ENCODE peak calls at places on chromosomes 12 and 14, in five cellular contexts. One of them, this sample, is unnamed.

GRCh38 chr14:32426596-32427408 is 97.7 kb downstream of the AKAP6 start:
- DNase-seq in GM12891: no peak
- DNase-seq in K562: no peak
- DNase-seq in HepG2: no peak
- DNase-seq in GM12878: no peak
- DNase-seq in this sample: no peak

GRCh38 chr14:92627707-92628215 is 114.2 kb downstream of the RIN3 start:
- DNase-seq in GM12891: no peak
- DNase-seq in K562: no peak
- DNase-seq in HepG2: no peak
- DNase-seq in GM12878: no peak
- DNase-seq in this sample: no peak

GRCh38 chr14:55412686-55413085 is 1.1 kb upstream of the ATG14 start:
- DNase-seq in GM12891: no peak
- DNase-seq in K562: no peak
- DNase-seq in HepG2: no peak
- DNase-seq in GM12878: no peak
- DNase-seq in this sample: no peak

GRCh38 chr12:88952543-88952942 is 372.3 kb upstream of the KITLG start:
- DNase-seq in GM12891: no peak
- DNase-seq in K562: no peak
- DNase-seq in HepG2: peak
- DNase-seq in GM12878: no peak
- DNase-seq in this sample: no peak

GRCh38 chr14:48936352-48936751 is 649.8 kb downstream of the RPS29 start:
- DNase-seq in GM12891: no peak
- DNase-seq in K562: no peak
- DNase-seq in HepG2: no peak
- DNase-seq in GM12878: no peak
- DNase-seq in this sample: no peak

GRCh38 chr12:99067171-99067785 is 422.2 kb downstream of the APAF1 start:
- DNase-seq in GM12891: no peak
- DNase-seq in K562: no peak
- DNase-seq in HepG2: no peak
- DNase-seq in GM12878: no peak
- DNase-seq in this sample: no peak

GRCh38 chr12:20602671-20603402 is 92.3 kb upstream of the SLCO1C1 start:
- DNase-seq in GM12891: no peak
- DNase-seq in K562: no peak
- DNase-seq in HepG2: no peak
- DNase-seq in GM12878: no peak
- DNase-seq in this sample: no peak

GRCh38 chr12:96483116-96483515 is 6.3 kb upstream of the CFAP54 start:
- DNase-seq in GM12891: no peak
- DNase-seq in K562: no peak
- DNase-seq in HepG2: no peak
- DNase-seq in GM12878: no peak
- DNase-seq in this sample: no peak

GRCh38 chr14:102513899-102514772 is 4.6 kb upstream of the ANKRD9 start:
- DNase-seq in GM12891: no peak
- DNase-seq in K562: no peak
- DNase-seq in HepG2: no peak
- DNase-seq in GM12878: no peak
- DNase-seq in this sample: no peak

GRCh38 chr12:93333054-93333453 is 44.7 kb upstream of the NUDT4 start:
- DNase-seq in GM12891: no peak
- DNase-seq in K562: no peak
- DNase-seq in HepG2: no peak
- DNase-seq in GM12878: no peak
- DNase-seq in this sample: no peak

GRCh38 chr14:22824711-22825359 is 4.9 kb upstream of the MRPL52 start:
- DNase-seq in GM12891: no peak
- DNase-seq in K562: peak
- DNase-seq in HepG2: peak
- DNase-seq in GM12878: no peak
- DNase-seq in this sample: no peak

GRCh38 chr12:3222935-3223334 is 145.8 kb downstream of the TSPAN9 start:
- DNase-seq in GM12891: no peak
- DNase-seq in K562: no peak
- DNase-seq in HepG2: no peak
- DNase-seq in GM12878: no peak
- DNase-seq in this sample: no peak

GRCh38 chr12:57604454-57605307 is at the start of gene DTX3:
- DNase-seq in GM12891: peak
- DNase-seq in K562: no peak
- DNase-seq in HepG2: no peak
- DNase-seq in GM12878: no peak
- DNase-seq in this sample: peak

GRCh38 chr12:65051196-65051595 is 69.9 kb downstream of the WIF1 start:
- DNase-seq in GM12891: no peak
- DNase-seq in K562: no peak
- DNase-seq in HepG2: no peak
- DNase-seq in GM12878: no peak
- DNase-seq in this sample: no peak

GRCh38 chr14:51870620-51871019 is 10.2 kb downstream of the GNG2 start:
- DNase-seq in GM12891: no peak
- DNase-seq in K562: no peak
- DNase-seq in HepG2: no peak
- DNase-seq in GM12878: no peak
- DNase-seq in this sample: no peak

GRCh38 chr12:87603727-87604126 is 425.5 kb downstream of the C12orf50 start:
- DNase-seq in GM12891: no peak
- DNase-seq in K562: no peak
- DNase-seq in HepG2: no peak
- DNase-seq in GM12878: no peak
- DNase-seq in this sample: no peak

GRCh38 chr14:58298880-58299664 is 717 bp downstream of the ARID4A start:
- DNase-seq in GM12891: peak
- DNase-seq in K562: peak
- DNase-seq in HepG2: no peak
- DNase-seq in GM12878: no peak
- DNase-seq in this sample: peak

GRCh38 chr12:79897617-79898016 is 37.3 kb downstream of the PPP1R12A start:
- DNase-seq in GM12891: no peak
- DNase-seq in K562: no peak
- DNase-seq in HepG2: peak
- DNase-seq in GM12878: no peak
- DNase-seq in this sample: no peak

GRCh38 chr12:111430418-111431353 is 25.0 kb downstream of the SH2B3 start:
- DNase-seq in GM12891: no peak
- DNase-seq in K562: no peak
- DNase-seq in HepG2: no peak
- DNase-seq in GM12878: no peak
- DNase-seq in this sample: no peak

GRCh38 chr14:105537580-105538474 is 11.4 kb downstream of the TMEM121 start:
- DNase-seq in GM12891: peak
- DNase-seq in K562: peak
- DNase-seq in HepG2: no peak
- DNase-seq in GM12878: no peak
- DNase-seq in this sample: peak

GRCh38 chr12:85076688-85077430 is 40.7 kb downstream of the LRRIQ1 start:
- DNase-seq in GM12891: no peak
- DNase-seq in K562: peak
- DNase-seq in HepG2: peak
- DNase-seq in GM12878: no peak
- DNase-seq in this sample: no peak

GRCh38 chr12:24592048-24592447 is 356.9 kb downstream of the BCAT1 start:
- DNase-seq in GM12891: no peak
- DNase-seq in K562: no peak
- DNase-seq in HepG2: no peak
- DNase-seq in GM12878: no peak
- DNase-seq in this sample: no peak

GRCh38 chr12:24596768-24597388 is 352.0 kb downstream of the BCAT1 start:
- DNase-seq in GM12891: no peak
- DNase-seq in K562: peak
- DNase-seq in HepG2: peak
- DNase-seq in GM12878: no peak
- DNase-seq in this sample: no peak

GRCh38 chr12:24586293-24586692 is 362.6 kb downstream of the BCAT1 start:
- DNase-seq in GM12891: no peak
- DNase-seq in K562: peak
- DNase-seq in HepG2: no peak
- DNase-seq in GM12878: no peak
- DNase-seq in this sample: no peak

GRCh38 chr12:24595652-24596235 is 353.2 kb downstream of the BCAT1 start:
- DNase-seq in GM12891: no peak
- DNase-seq in K562: peak
- DNase-seq in HepG2: peak
- DNase-seq in GM12878: no peak
- DNase-seq in this sample: no peak

GRCh38 chr12:24591079-24591626 is 357.7 kb downstream of the BCAT1 start:
- DNase-seq in GM12891: no peak
- DNase-seq in K562: no peak
- DNase-seq in HepG2: no peak
- DNase-seq in GM12878: no peak
- DNase-seq in this sample: no peak
- TF ChIP-seq POLR2A in GM12891: no peak
- TF ChIP-seq POLR2A in K562: no peak
- TF ChIP-seq POLR2A in HepG2: no peak
- TF ChIP-seq POLR2A in GM12878: no peak
- TF ChIP-seq POLR2A in this sample: no peak

DNA sequence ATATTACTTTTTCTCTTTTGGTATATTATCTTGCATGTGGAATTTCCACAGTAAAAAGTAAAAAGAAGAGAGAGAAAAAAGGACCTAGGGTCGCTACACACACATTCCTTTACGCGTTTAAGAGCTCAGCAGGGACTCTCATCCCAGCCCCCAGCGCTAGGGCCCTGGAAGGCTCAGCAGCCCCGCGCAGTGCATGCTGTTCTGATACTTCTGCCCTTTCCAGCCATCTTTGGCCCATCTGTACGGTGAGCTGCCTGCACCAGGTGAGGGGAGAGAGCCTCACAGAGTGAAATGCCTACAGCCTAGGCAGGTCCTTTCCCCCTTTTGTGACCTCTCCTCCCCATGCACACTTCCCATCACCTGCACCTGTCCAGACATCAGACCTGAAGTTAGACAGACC is 1.6 kb upstream of the LTBR start:
- DNase-seq in GM12891: no peak
- DNase-seq in K562: no peak
- DNase-seq in HepG2: no peak
- DNase-seq in GM12878: no peak
- DNase-seq in this sample: no peak
- TF ChIP-seq TAF1 in GM12891: no peak
- TF ChIP-seq TAF1 in K562: no peak
- TF ChIP-seq TAF1 in HepG2: no peak
- TF ChIP-seq TAF1 in GM12878: no peak
- TF ChIP-seq TAF1 in this sample: no peak

GRCh38 chr12:53047221-53048032 is 2.4 kb upstream of the TNS2 start:
- DNase-seq in GM12891: peak
- DNase-seq in K562: peak
- DNase-seq in HepG2: peak
- DNase-seq in GM12878: no peak
- DNase-seq in this sample: peak

GRCh38 chr12:53046655-53047220 is 3.1 kb upstream of the TNS2 start:
- DNase-seq in GM12891: no peak
- DNase-seq in K562: no peak
- DNase-seq in HepG2: peak
- DNase-seq in GM12878: no peak
- DNase-seq in this sample: peak

GRCh38 chr12:53048780-53049401 is 974 bp upstream of the TNS2 start:
- DNase-seq in GM12891: no peak
- DNase-seq in K562: peak
- DNase-seq in HepG2: peak
- DNase-seq in GM12878: no peak
- DNase-seq in this sample: peak

GRCh38 chr12:53049582-53050318 is at the start of gene TNS2:
- DNase-seq in GM12891: peak
- DNase-seq in K562: peak
- DNase-seq in HepG2: peak
- DNase-seq in GM12878: no peak
- DNase-seq in this sample: peak

DNA sequence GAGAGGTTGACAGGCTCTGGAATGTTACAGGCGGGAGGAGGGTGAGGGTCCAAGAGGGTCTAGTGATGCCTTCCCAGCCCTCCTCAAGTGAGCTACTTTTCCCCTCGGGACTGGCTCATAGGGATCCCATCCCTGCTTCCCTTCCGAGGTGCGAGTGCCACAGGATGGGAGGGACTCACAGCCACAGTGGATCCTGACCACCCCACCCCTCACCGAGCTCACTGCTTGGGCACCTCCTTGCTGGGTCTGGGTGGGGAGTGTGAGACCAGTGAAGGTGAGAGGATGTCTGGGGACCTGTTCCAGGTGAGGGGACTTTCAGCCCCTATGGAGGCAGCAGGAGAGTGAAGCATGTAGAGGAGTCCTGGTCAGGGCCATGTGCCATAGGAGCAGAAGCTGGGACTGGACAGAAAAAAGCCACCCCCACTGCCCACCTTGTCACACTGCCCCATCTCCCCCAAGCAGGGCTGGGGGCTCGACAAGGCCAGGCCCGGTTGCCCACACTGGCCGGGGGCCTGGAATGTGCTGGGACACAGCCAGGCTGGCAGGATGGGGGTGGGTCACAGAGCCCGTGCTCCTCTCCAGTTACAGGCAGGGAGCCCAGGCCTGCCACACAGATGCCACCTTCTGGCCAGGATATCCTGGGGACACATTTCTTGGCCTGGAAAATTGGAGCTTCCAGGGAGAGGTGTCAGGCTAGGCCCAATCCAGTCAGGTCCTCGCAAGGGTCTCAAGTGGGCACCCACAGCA is 1.7 kb upstream of the TNS2 start:
- DNase-seq in GM12891: no peak
- DNase-seq in K562: no peak
- DNase-seq in HepG2: peak
- DNase-seq in GM12878: no peak
- DNase-seq in this sample: peak
- TF ChIP-seq POLR2A in GM12891: no peak
- TF ChIP-seq POLR2A in K562: no peak
- TF ChIP-seq POLR2A in HepG2: no peak
- TF ChIP-seq POLR2A in GM12878: no peak
- TF ChIP-seq POLR2A in this sample: no peak

DNA sequence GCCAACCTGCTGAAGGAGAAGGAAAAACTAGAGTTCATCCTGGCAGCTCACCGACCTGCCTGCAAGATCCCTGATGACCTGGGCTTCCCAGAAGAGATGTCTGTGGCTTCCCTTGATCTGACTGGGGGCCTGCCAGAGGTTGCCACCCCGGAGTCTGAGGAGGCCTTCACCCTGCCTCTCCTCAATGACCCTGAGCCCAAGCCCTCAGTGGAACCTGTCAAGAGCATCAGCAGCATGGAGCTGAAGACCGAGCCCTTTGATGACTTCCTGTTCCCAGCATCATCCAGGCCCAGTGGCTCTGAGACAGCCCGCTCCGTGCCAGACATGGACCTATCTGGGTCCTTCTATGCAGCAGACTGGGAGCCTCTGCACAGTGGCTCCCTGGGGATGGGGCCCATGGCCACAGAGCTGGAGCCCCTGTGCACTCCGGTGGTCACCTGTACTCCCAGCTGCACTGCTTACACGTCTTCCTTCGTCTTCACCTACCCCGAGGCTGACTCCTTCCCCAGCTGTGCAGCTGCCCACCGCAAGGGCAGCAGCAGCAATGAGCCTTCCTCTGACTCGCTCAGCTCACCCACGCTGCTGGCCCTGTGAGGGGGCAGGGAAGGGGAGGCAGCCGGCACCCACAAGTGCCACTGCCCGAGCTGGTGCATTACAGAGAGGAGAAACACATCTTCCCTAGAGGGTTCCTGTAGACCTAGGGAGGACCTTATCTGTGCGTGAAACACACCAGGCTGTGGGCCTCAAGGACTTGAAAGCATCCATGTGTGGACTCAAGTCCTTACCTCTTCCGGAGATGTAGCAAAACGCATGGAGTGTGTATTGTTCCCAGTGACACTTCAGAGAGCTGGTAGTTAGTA is 2.4 kb downstream of the FOS start:
- DNase-seq in GM12891: no peak
- DNase-seq in K562: no peak
- DNase-seq in HepG2: no peak
- DNase-seq in GM12878: no peak
- DNase-seq in this sample: no peak
- TF ChIP-seq TAF1 in GM12891: no peak
- TF ChIP-seq TAF1 in K562: no peak
- TF ChIP-seq TAF1 in HepG2: no peak
- TF ChIP-seq TAF1 in GM12878: no peak
- TF ChIP-seq TAF1 in this sample: no peak